ENCODE peak calls at places on chromosomes 4 and X, in eight cellular contexts. G is KG1; V is mesenchymal stem cell; Y is GM12891; M is neural crest cell; Z is naive B cell; F is CD4-positive, alpha-beta memory T cell; Q is stromal cell of bone marrow. I is an unnamed sample.

GRCh38 chr4:69951602-69952001 is 13.9 kb downstream of the CSN2 start:
- DNase-seq in G (no peak), V (no peak), Y (no peak), M (no peak), Z (no peak), F (no peak), Q (no peak), I (no peak)

GRCh38 chr4:5962416-5962815 is 55.8 kb downstream of the C4orf50 start:
- DNase-seq in G (no peak), V (no peak), Y (no peak), M (no peak), Z (no peak), F (no peak), Q (no peak), I (no peak)

GRCh38 chr4:128394778-128395177 is 107.2 kb upstream of the PGRMC2 start:
- DNase-seq in G (no peak), V (peak; percentile 28), Y (no peak), M (no peak), Z (no peak), F (no peak), Q (peak; percentile 83), I (no peak)

GRCh38 chr4:187550256-187550950 is 445.2 kb upstream of the ZFP42 start:
- DNase-seq in G (no peak), V (no peak), Y (no peak), M (no peak), Z (no peak), F (no peak), Q (no peak), I (no peak)

GRCh38 chrX:119690921-119691716 is 1.8 kb downstream of the SEPTIN6 start:
- DNase-seq in G (no peak), V (peak; percentile 90), Y (no peak), M (no peak), Z (no peak), F (peak; percentile 79), Q (no peak), I (no peak)

GRCh38 chr4:121072080-121072835 is at the start of gene NDNF:
- DNase-seq in G (no peak), V (peak; percentile 55), Y (no peak), M (peak; percentile 49), Z (no peak), F (peak; percentile 62), Q (no peak), I (peak; percentile 12)

GRCh38 chrX:1581132-1581531 is 10.3 kb upstream of the AKAP17A start:
- DNase-seq in G (peak; percentile 79), V (peak; percentile 40), Y (no peak), M (peak; percentile 64), Z (peak; percentile 59), F (peak; percentile 78), Q (no peak), I (peak; percentile 64)

GRCh38 chr4:117560329-117560728 is 474.0 kb upstream of the NDST3 start:
- DNase-seq in G (no peak), V (peak; percentile 42), Y (no peak), M (no peak), Z (no peak), F (no peak), Q (peak; percentile 4), I (peak; percentile 11)

GRCh38 chrX:15744181-15744867 is 6.3 kb downstream of the CA5B start:
- DNase-seq in G (no peak), V (no peak), Y (no peak), M (no peak), Z (no peak), F (no peak), Q (no peak), I (no peak)

GRCh38 chr4:2825184-2825506 is 18.5 kb upstream of the ADD1 start:
- DNase-seq in G (no peak), V (no peak), Y (no peak), M (no peak), Z (no peak), F (no peak), Q (no peak), I (no peak)

GRCh38 chrX:113892401-113892800 is 691.5 kb upstream of the HTR2C start:
- DNase-seq in G (no peak), V (no peak), Y (no peak), M (no peak), Z (no peak), F (no peak), Q (no peak), I (no peak)

I was measured in endothelial cell of umbilical vein.